ENCODE peak calls at places on chromosomes 1 and 21, in ten cellular contexts. P is endothelial cell, F is PC-9, V is kidney, S is A549, C is neural progenitor cell, O is fibroblast of mammary gland, K is cardiac fibroblast, B is AG09309, G is AG04449. R is an unnamed sample.

GRCh38 chr21:31198575-31198974 is 145.5 kb downstream of the TIAM1 start:
- DNase-seq in V (no peak), B (no peak), K (peak), S (peak), O (peak), P (no peak), F (no peak), G (peak), C (peak), R (no peak)

GRCh38 chr1:115969509-115969908 is 6.8 kb upstream of the SLC22A15 start:
- DNase-seq in V (no peak), O (no peak), C (peak), B (no peak), S (no peak), K (no peak), F (no peak), P (peak), G (no peak), R (no peak)

GRCh38 chr1:33365560-33365997 is 44.7 kb upstream of the A3GALT2 start:
- DNase-seq in P (no peak), C (peak), S (no peak), V (no peak), G (no peak), O (peak), K (peak), F (peak), B (no peak), R (no peak)

GRCh38 chr1:167066333-167067122 is 23.6 kb downstream of the GPA33 start:
- DNase-seq in F (peak), P (peak), S (peak), C (peak), B (no peak), G (no peak), V (peak), K (peak), O (peak), R (peak)

GRCh38 chr1:69175078-69175477 is 392.6 kb upstream of the LRRC7 start:
- DNase-seq in B (no peak), K (peak), F (no peak), O (no peak), C (no peak), V (no peak), G (no peak), S (no peak), P (no peak), R (no peak)

GRCh38 chr1:21296509-21297354 is 6.5 kb upstream of the ECE1 start:
- DNase-seq in S (no peak), G (no peak), K (no peak), C (no peak), F (no peak), O (no peak), B (no peak), P (no peak), V (no peak), R (no peak)

GRCh38 chr1:53148123-53148522 is 5.7 kb upstream of the SLC1A7 start:
- DNase-seq in P (no peak), G (peak), O (peak), C (no peak), V (no peak), B (no peak), S (no peak), K (peak), F (no peak), R (no peak)

GRCh38 chr1:99481391-99481996 is 164.4 kb upstream of the PALMD start:
- DNase-seq in O (peak), V (no peak), P (peak), K (peak), F (peak), B (no peak), G (no peak), C (peak), S (peak), R (no peak)

GRCh38 chr1:221268295-221268694 is 389.1 kb downstream of the HLX start:
- DNase-seq in G (peak), F (no peak), C (no peak), K (peak), S (no peak), O (peak), P (no peak), V (no peak), B (peak), R (peak)

GRCh38 chr1:230141797-230142607 is 75.0 kb downstream of the GALNT2 start:
- DNase-seq in G (no peak), B (no peak), K (no peak), S (no peak), C (no peak), V (no peak), O (no peak), F (no peak), P (no peak), R (no peak)

GRCh38 chr1:206556047-206556747 is 48.9 kb downstream of the RASSF5 start:
- DNase-seq in F (no peak), K (no peak), P (no peak), O (no peak), S (no peak), C (no peak), B (no peak), V (no peak), G (no peak), R (no peak)

GRCh38 chr1:172680733-172681275 is 21.9 kb downstream of the FASLG start:
- DNase-seq in B (no peak), V (no peak), C (peak), K (no peak), G (no peak), S (no peak), O (no peak), F (no peak), P (no peak), R (no peak)

GRCh38 chr21:42820513-42821465 is 58.5 kb downstream of the WDR4 start:
- DNase-seq in C (no peak), P (no peak), B (no peak), K (no peak), F (no peak), G (no peak), V (no peak), S (no peak), O (no peak), R (no peak)

GRCh38 chr1:106120789-106121188 is 935.7 kb upstream of the PRMT6 start:
- DNase-seq in S (no peak), C (no peak), K (no peak), V (no peak), G (no peak), O (no peak), B (no peak), F (no peak), P (no peak), R (no peak)

GRCh38 chr1:109980324-109981127 is 4.0 kb upstream of the AHCYL1 start:
- DNase-seq in S (peak), F (peak), B (no peak), P (peak), C (peak), K (no peak), V (no peak), G (no peak), O (no peak), R (no peak)

GRCh38 chr1:232904131-232904530 is 46.3 kb upstream of the NTPCR start:
- DNase-seq in K (no peak), O (no peak), S (no peak), C (no peak), F (no peak), B (no peak), V (no peak), P (no peak), G (no peak), R (no peak)

GRCh38 chr1:228073870-228074545 is 8.5 kb upstream of the ARF1 start:
- DNase-seq in C (peak), B (no peak), P (no peak), S (no peak), F (no peak), V (no peak), G (no peak), O (no peak), K (peak), R (no peak)
- TF ChIP-seq CTCF in C (peak), B (peak), P (no peak), S (peak), F (peak), V (peak), G (no peak), O (no peak), K (peak), R (peak)

GRCh38 chr21:44871576-44872265 is 1.8 kb downstream of the PTTG1IP start:
- DNase-seq in G (no peak), V (peak), B (peak), F (peak), C (no peak), O (peak), K (peak), S (peak), P (no peak), R (peak)

GRCh38 chr21:44872568-44873355 is 728 bp downstream of the PTTG1IP start:
- DNase-seq in S (no peak), B (no peak), O (peak), C (peak), V (peak), K (peak), F (no peak), G (no peak), P (peak), R (no peak)

GRCh38 chr21:44870748-44871495 is 2.6 kb downstream of the PTTG1IP start:
- DNase-seq in V (peak), F (peak), K (peak), P (no peak), C (no peak), G (no peak), O (no peak), S (no peak), B (no peak), R (no peak)

GRCh38 chr21:44873356-44874239 is at the start of gene PTTG1IP:
- DNase-seq in O (peak), C (peak), V (peak), B (peak), S (peak), G (peak), P (peak), K (peak), F (peak), R (peak)

GRCh38 chr21:44872266-44872567 is 1.3 kb downstream of the PTTG1IP start:
- DNase-seq in C (no peak), V (no peak), K (no peak), G (no peak), O (no peak), P (no peak), F (no peak), S (no peak), B (no peak), R (no peak)
- TF ChIP-seq CTCF in C (no peak), V (no peak), K (no peak), G (no peak), O (no peak), P (no peak), F (peak), S (no peak), B (no peak), R (no peak)

GRCh38 chr1:55844322-55844721 is 629.2 kb upstream of the USP24 start:
- DNase-seq in O (no peak), V (no peak), F (no peak), K (no peak), C (no peak), P (no peak), B (no peak), S (no peak), G (no peak), R (no peak)

GRCh38 chr1:55848906-55849305 is 633.7 kb upstream of the USP24 start:
- DNase-seq in K (peak), B (no peak), P (peak), S (peak), G (no peak), O (peak), F (no peak), C (peak), V (no peak), R (no peak)
- TF ChIP-seq CTCF in K (peak), B (peak), P (peak), S (no peak), G (peak), O (peak), F (peak), C (peak), V (no peak), R (peak)

GRCh38 chr21:34997295-34997694 is 51.8 kb downstream of the RUNX1 start:
- DNase-seq in B (no peak), P (no peak), O (peak), F (no peak), K (no peak), S (no peak), C (no peak), V (no peak), G (no peak), R (no peak)
- TF ChIP-seq CTCF in B (no peak), P (no peak), O (no peak), F (no peak), K (no peak), S (no peak), C (no peak), V (no peak), G (no peak), R (no peak)

GRCh38 chr1:226226601-226227000 is 3.1 kb downstream of the MIXL1 start:
- DNase-seq in S (no peak), V (no peak), C (no peak), G (no peak), K (no peak), O (no peak), B (no peak), F (no peak), P (no peak), R (no peak)
- TF ChIP-seq CTCF in S (no peak), V (no peak), C (no peak), G (no peak), K (no peak), O (no peak), B (no peak), F (no peak), P (no peak), R (no peak)

DNA sequence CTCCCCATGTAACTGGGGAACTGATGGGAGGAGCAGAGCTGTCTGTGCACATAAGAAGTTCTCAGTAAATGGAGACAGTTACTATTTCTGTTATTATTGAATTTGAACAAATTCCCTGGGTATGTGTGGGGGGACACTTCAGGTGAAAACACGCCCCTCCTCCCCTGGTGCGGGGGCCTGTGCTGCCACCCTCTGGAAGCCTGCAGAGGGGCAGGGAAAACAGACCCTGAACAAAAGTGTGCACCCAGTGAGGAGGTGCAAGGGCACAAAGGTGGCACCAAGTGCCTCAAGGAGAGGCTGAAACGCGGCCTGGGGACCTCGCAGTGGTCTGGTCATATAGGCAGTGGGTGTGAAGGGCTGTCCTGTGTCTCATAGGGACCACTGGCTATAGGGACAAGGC is 18.2 kb upstream of the NADK start:
- DNase-seq in G (no peak), S (no peak), F (no peak), O (no peak), K (no peak), V (peak), B (no peak), P (no peak), C (no peak), R (no peak)
- TF ChIP-seq CTCF in G (no peak), S (no peak), F (peak), O (peak), K (peak), V (no peak), B (peak), P (no peak), C (peak), R (peak)

GRCh38 chr1:94792473-94792875 is 27.7 kb upstream of the SLC44A3 start:
- DNase-seq in C (no peak), O (peak), S (peak), B (no peak), P (no peak), F (no peak), V (no peak), G (no peak), K (peak), R (no peak)
- TF ChIP-seq CTCF in C (no peak), O (peak), S (no peak), B (peak), P (no peak), F (no peak), V (peak), G (peak), K (peak), R (peak)

GRCh38 chr21:28834335-28835238 is 158.1 kb downstream of the LTN1 start:
- DNase-seq in S (no peak), O (no peak), P (no peak), B (no peak), F (no peak), C (no peak), K (no peak), V (no peak), G (no peak), R (no peak)
- TF ChIP-seq CTCF in S (no peak), O (no peak), P (no peak), B (no peak), F (no peak), C (peak), K (no peak), V (no peak), G (no peak), R (no peak)

DNA sequence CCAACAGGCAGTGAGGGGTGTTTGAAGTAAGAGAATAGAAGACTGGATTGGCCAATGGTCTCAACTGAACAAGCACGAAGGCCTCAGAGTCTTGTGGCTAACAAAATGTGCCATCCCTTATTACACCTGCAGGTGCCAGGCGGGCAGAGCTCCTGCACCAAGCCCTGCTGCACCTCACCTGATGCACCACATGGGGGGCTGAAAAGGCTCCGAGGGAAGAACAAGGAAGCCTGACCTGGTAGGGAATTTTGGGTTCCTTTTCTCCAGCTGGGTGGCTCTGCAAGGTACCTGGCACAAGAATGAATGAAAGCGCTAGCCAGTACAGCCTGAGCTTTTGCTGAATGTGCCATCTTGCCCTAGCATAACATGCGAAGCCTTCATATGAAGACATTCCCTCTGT is 9.7 kb downstream of the HSD3B1 start:
- DNase-seq in K (no peak), G (no peak), F (peak), V (no peak), C (no peak), B (no peak), O (no peak), S (peak), P (no peak), R (no peak)
- TF ChIP-seq CTCF in K (no peak), G (no peak), F (peak), V (no peak), C (no peak), B (no peak), O (no peak), S (no peak), P (peak), R (no peak)

GRCh38 chr1:30721311-30722174 is 1.8 kb downstream of the MATN1 start:
- DNase-seq in B (no peak), P (no peak), S (no peak), O (no peak), V (peak), K (no peak), C (no peak), F (no peak), G (no peak), R (no peak)
- TF ChIP-seq CTCF in B (no peak), P (no peak), S (no peak), O (no peak), V (no peak), K (no peak), C (no peak), F (no peak), G (no peak), R (no peak)

R was measured in AG09319.